ENCODE peak calls at places on chromosomes 2 and 18, in five cellular contexts. N, E, T, W and O are unnamed samples.

GRCh38 chr2:38692636-38693318 is 26.9 kb downstream of the GALM start:
- DNase-seq in N (no peak), E (no peak), T (peak), W (peak), O (no peak)

GRCh38 chr2:67626076-67626475 is 228.9 kb downstream of the ETAA1 start:
- DNase-seq in N (no peak), E (no peak), T (no peak), W (no peak), O (no peak)

GRCh38 chr18:78659057-78659456 is 320.6 kb upstream of the SALL3 start:
- DNase-seq in N (no peak), E (no peak), T (no peak), W (no peak), O (no peak)

GRCh38 chr2:159982270-159982669 is 80.1 kb downstream of the PLA2R1 start:
- DNase-seq in N (peak), E (no peak), T (peak), W (peak), O (no peak)

GRCh38 chr2:65045651-65046050 is 10.6 kb upstream of the CEP68 start:
- DNase-seq in N (no peak), E (no peak), T (no peak), W (no peak), O (no peak)

GRCh38 chr2:173553589-173553988 is 198.9 kb downstream of the CDCA7 start:
- DNase-seq in N (no peak), E (no peak), T (peak), W (peak), O (no peak)

GRCh38 chr2:213544940-213545339 is 260.7 kb downstream of the SPAG16 start:
- DNase-seq in N (no peak), E (no peak), T (no peak), W (no peak), O (no peak)

GRCh38 chr18:80175451-80176235 is 66.6 kb downstream of the ADNP2 start:
- DNase-seq in N (no peak), E (no peak), T (no peak), W (no peak), O (no peak)

GRCh38 chr2:189782221-189782671 is 1.9 kb downstream of the ORMDL1 start:
- DNase-seq in N (no peak), E (peak), T (peak), W (no peak), O (no peak)

GRCh38 chr2:115163572-115163971 is 721.1 kb downstream of the DPP10 start:
- DNase-seq in N (peak), E (no peak), T (no peak), W (peak), O (no peak)

GRCh38 chr18:57660961-57661360 is 39.3 kb upstream of the NARS1 start:
- DNase-seq in N (no peak), E (no peak), T (no peak), W (no peak), O (no peak)

GRCh38 chr18:68267583-68267982 is 447.3 kb downstream of the TMX3 start:
- DNase-seq in N (no peak), E (no peak), T (peak), W (no peak), O (no peak)

GRCh38 chr2:230712443-230713330 is at the start of gene CAB39:
- DNase-seq in N (peak), E (peak), T (peak), W (peak), O (peak)

GRCh38 chr2:119461811-119462210 is 30.2 kb downstream of the TMEM37 start:
- DNase-seq in N (no peak), E (no peak), T (no peak), W (no peak), O (no peak)

GRCh38 chr2:172046080-172046678 is 39.1 kb upstream of the DLX1 start:
- DNase-seq in N (no peak), E (no peak), T (no peak), W (no peak), O (no peak)

GRCh38 chr2:30191107-30191506 is 40.2 kb upstream of the LBH start:
- DNase-seq in N (peak), E (no peak), T (no peak), W (no peak), O (no peak)

GRCh38 chr2:23414106-23414505 is 29.1 kb downstream of the KLHL29 start:
- DNase-seq in N (peak), E (no peak), T (no peak), W (no peak), O (no peak)

GRCh38 chr2:73292906-73293533 is 328 bp downstream of the EGR4 start:
- DNase-seq in N (peak), E (no peak), T (no peak), W (no peak), O (peak)

GRCh38 chr2:235724964-235725603 is 231.2 kb downstream of the AGAP1 start:
- DNase-seq in N (no peak), E (no peak), T (no peak), W (no peak), O (no peak)

GRCh38 chr2:68320118-68320641 is 431 bp upstream of the CNRIP1 start:
- DNase-seq in N (peak), E (no peak), T (peak), W (peak), O (peak)

GRCh38 chr2:176574415-176575236 is 305.4 kb downstream of the MTX2 start:
- DNase-seq in N (no peak), E (no peak), T (no peak), W (no peak), O (no peak)

GRCh38 chr2:43605079-43605655 is 9.3 kb upstream of the THADA start:
- DNase-seq in N (peak), E (no peak), T (peak), W (peak), O (peak)

GRCh38 chr2:182907081-182907830 is 40.8 kb upstream of the FRZB start:
- DNase-seq in N (no peak), E (no peak), T (no peak), W (no peak), O (no peak)

GRCh38 chr2:53490659-53491058 is 276.9 kb upstream of the CHAC2 start:
- DNase-seq in N (peak), E (no peak), T (no peak), W (peak), O (peak)

GRCh38 chr2:103959174-103960125 is 894.5 kb upstream of the POU3F3 start:
- DNase-seq in N (peak), E (no peak), T (peak), W (peak), O (peak)

GRCh38 chr2:146697307-146697706 is 1147.5 kb upstream of the ACVR2A start:
- DNase-seq in N (no peak), E (no peak), T (no peak), W (no peak), O (no peak)

GRCh38 chr2:48319863-48320262 is 210.1 kb upstream of the STON1 start:
- DNase-seq in N (no peak), E (no peak), T (no peak), W (no peak), O (no peak)
- TF ChIP-seq CTCF in N (no peak), E (no peak), T (no peak), W (no peak), O (no peak)

DNA sequence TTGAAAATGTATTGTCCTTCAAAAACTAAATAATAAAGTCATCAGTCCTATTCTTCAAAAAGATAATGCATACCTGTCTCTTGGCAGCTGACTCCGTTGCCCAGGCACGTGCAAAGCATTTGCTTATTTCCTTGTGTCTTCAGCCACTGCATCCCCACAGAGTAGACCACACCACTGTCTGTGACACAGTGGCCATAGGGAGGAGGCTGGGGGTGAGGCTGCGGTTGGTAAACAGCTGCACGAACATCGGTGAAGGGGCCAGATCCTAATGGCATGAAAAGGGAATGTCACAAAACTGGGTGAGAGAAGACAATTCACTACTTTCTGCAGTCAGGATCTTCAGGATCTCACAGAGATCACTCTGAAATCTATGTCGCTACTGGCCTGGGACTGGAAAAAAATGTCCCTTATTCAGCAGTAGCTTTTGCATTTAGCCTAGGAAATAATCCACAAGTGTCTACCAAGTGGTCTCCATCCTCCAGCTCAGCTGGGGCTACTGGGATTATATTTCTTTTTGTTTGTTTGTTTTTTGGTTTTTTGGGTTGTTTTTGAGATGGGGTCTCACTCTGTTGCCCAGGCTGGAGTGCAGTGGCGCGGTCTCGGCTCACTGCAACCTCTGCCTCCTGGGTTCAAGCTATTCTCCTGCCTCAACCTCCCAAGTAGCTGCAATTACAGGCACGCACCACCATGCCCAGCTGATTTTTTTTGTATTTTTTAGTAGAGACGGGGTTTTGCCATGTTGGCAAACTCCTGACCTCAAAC is 10.7 kb downstream of the FN1 start:
- DNase-seq in N (no peak), E (no peak), T (no peak), W (no peak), O (no peak)
- TF ChIP-seq CTCF in N (no peak), E (no peak), T (no peak), W (no peak), O (no peak)

DNA sequence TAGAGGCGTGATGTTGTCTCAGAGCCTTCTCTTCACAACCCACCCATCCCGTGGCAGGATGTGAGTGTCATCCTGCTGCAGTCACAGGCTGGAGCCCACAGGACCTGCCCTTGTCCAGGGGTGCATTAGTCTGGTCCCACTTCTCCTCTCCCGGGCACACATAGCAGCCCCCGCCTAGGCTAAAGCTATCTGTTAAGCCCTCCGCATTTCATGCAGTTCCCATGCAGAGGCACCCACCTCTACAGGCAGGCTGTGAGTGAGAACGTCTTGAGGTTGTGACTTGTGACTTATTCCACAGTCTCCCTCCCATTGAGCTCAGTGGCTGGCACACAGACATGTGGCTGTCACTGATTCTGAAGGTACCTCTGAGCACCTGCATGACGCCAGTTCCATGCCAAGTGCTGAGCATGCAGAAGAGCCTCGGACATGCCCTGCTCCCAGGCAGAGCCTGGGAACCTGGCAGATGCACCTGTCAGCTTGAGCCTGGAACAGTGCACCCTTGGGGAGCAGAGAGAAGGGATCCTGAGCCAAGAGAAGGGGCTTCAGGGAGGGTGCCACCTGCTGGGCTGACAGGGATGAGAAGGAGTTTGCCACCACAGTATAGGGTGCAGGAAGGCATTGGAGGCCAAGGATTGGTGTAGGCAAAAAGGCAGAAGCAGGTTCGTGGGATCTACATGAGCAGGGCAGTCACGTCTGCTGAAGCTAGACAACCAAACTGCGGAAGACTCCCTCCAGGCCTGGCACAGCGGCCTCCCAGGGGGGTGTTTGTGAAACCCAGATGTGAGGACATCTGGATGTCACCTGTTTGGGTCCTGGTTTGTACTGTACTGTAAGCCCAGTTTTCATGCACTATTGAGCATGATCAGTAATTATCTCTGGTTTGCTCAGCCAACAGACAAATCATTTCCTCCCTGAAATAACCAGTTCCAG is 213.6 kb downstream of the GLI2 start:
- DNase-seq in N (peak), E (no peak), T (peak), W (no peak), O (no peak)
- TF ChIP-seq CTCF in N (peak), E (no peak), T (peak), W (peak), O (peak)

GRCh38 chr18:23716966-23717365 is 27.7 kb downstream of the LAMA3 start:
- DNase-seq in N (no peak), E (no peak), T (no peak), W (no peak), O (no peak)
- TF ChIP-seq CTCF in N (no peak), E (no peak), T (no peak), W (no peak), O (no peak)

GRCh38 chr2:129193961-129194360 is 785.5 kb upstream of the RAB6C start:
- DNase-seq in N (peak), E (no peak), T (no peak), W (no peak), O (no peak)
- TF ChIP-seq CTCF in N (peak), E (no peak), T (no peak), W (no peak), O (no peak)

GRCh38 chr2:196421880-196422279 is 217.6 kb upstream of the CCDC150 start:
- DNase-seq in N (no peak), E (no peak), T (no peak), W (no peak), O (no peak)
- TF ChIP-seq CTCF in N (no peak), E (no peak), T (no peak), W (no peak), O (no peak)

GRCh38 chr18:12028674-12029073 is 47.4 kb downstream of the IMPA2 start:
- DNase-seq in N (no peak), E (no peak), T (no peak), W (no peak), O (no peak)

GRCh38 chr18:12027046-12027445 is 45.7 kb downstream of the IMPA2 start:
- DNase-seq in N (no peak), E (no peak), T (no peak), W (no peak), O (no peak)

GRCh38 chr18:12026562-12026961 is 45.3 kb downstream of the IMPA2 start:
- DNase-seq in N (no peak), E (no peak), T (no peak), W (no peak), O (no peak)

GRCh38 chr18:12028040-12028628 is 46.8 kb downstream of the IMPA2 start:
- DNase-seq in N (no peak), E (no peak), T (no peak), W (no peak), O (no peak)

DNA sequence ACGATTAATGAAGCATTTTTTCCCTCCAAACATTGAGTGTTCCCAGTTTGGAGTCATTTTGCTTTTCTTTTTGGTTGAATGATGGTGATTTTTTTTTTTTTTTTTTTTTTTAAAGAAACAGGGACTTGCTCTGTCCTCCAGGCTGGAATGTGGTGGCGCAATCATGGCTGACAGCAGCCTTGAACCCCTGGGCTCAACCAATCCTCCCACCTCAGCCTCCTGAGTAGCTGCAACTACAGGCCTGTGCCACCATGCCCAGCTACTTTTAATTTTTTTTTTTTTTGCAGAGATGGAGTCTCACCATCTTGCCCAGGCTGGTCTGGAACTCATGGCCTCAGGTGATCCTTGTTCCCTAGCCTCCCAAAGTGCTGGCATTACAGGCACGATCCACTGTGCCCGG is 46.2 kb downstream of the IMPA2 start:
- DNase-seq in N (no peak), E (no peak), T (no peak), W (no peak), O (no peak)
- TF ChIP-seq CTCF in N (no peak), E (no peak), T (no peak), W (no peak), O (no peak)

DNA sequence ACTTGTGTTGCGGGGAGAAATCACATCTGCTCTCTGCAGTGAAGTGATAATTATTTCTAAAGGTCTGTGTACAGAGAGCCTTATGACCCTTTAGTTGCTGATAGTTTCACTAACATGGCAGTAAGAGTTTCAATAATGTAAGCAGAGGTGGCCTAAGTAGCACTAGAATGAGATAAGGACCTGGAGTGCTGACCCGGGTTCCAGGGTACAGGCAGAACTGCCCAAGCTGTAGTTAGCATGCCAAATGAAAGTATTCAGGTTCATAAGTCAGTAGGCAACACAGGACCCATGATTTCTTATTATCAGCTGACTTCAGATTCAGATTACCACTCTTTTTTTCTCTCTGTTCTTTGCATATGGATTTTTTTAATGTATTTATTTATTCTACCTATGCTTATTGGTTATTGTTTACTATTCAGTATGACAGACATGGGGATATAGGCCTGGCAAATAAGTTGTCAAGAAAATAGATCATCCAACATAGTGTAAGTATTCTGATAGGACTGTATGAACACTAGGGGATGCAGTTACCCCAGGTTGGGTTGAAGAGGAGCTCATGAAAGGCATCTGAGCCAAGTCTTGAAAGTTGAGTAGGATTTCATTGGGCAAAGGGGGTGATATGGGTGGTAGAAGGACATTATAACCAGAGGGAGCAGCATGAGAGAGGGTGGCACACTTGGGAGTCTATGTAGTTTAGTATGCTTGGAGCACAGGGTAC is 105.2 kb downstream of the CCDC85A start:
- DNase-seq in N (no peak), E (no peak), T (peak), W (peak), O (no peak)
- TF ChIP-seq CTCF in N (peak), E (no peak), T (peak), W (peak), O (no peak)